ENCODE peak calls at places on chromosomes 6 and 20, in ten cellular contexts. H is tibial artery; X is hepatocyte; Q is CD4-positive, alpha-beta memory T cell; B is SJSA1; S is GM23338; Y is heart right ventricle; C is lung; T is foreskin keratinocyte; K is heart left ventricle. J is an unnamed sample.

GRCh38 chr20:5973172-5973571 is 22.7 kb downstream of the MCM8 start:
- DNase-seq in Y (no peak), Q (no peak), S (no peak), C (no peak), T (no peak), B (no peak), X (peak; percentile 38), K (no peak), H (no peak), J (no peak)

GRCh38 chr6:11317885-11318771 is 85.7 kb upstream of the NEDD9 start:
- DNase-seq in K (peak; percentile 79), T (peak; percentile 99), H (no peak), Y (peak; percentile 62), X (peak; percentile 91), C (peak; percentile 38), Q (peak; percentile 74), S (peak; percentile 19), B (peak; percentile 85), J (peak; percentile 2)

GRCh38 chr20:22728146-22728745 is 143.9 kb upstream of the FOXA2 start:
- DNase-seq in H (no peak), K (no peak), S (no peak), C (no peak), X (no peak), Y (no peak), Q (no peak), B (no peak), T (no peak), J (no peak)

GRCh38 chr20:23419995-23420901 is 1.0 kb downstream of the NAPB start:
- DNase-seq in H (peak; percentile 76), K (peak; percentile 45), X (peak; percentile 71), C (peak; percentile 45), T (peak; percentile 40), B (no peak), S (peak; percentile 20), Y (no peak), Q (peak; percentile 46), J (peak; percentile 65)

GRCh38 chr6:136181858-136182257 is 68.3 kb downstream of the MTFR2 start:
- DNase-seq in T (no peak), H (no peak), Q (no peak), X (no peak), Y (no peak), K (no peak), B (no peak), S (no peak), C (no peak), J (no peak)

GRCh38 chr20:33811763-33812672 is 870 bp downstream of the CHMP4B start:
- DNase-seq in H (peak; percentile 88), K (peak; percentile 81), S (peak; percentile 57), T (peak; percentile 58), Q (peak; percentile 9), C (peak; percentile 69), B (peak; percentile 58), Y (peak; percentile 65), X (peak; percentile 86), J (peak; percentile 58)

GRCh38 chr6:130535242-130535641 is 169.4 kb downstream of the TMEM200A start:
- DNase-seq in X (no peak), H (no peak), S (no peak), C (no peak), Q (no peak), T (peak; percentile 83), B (no peak), Y (no peak), K (no peak), J (no peak)

GRCh38 chr6:41122373-41122772 is 31.8 kb downstream of the TREML1 start:
- DNase-seq in B (no peak), T (no peak), C (no peak), H (no peak), X (no peak), Q (no peak), K (no peak), S (no peak), Y (no peak), J (no peak)

GRCh38 chr6:28335040-28335563 is 846 bp downstream of the ZSCAN31 start:
- DNase-seq in K (no peak), S (no peak), Y (no peak), B (no peak), H (no peak), C (no peak), T (no peak), X (no peak), Q (no peak), J (no peak)

GRCh38 chr6:170024940-170025339 is 265.9 kb downstream of the DLL1 start:
- DNase-seq in H (peak; percentile 25), S (no peak), Q (no peak), Y (peak; percentile 42), X (peak; percentile 80), C (no peak), K (peak; percentile 80), T (no peak), B (no peak), J (no peak)

GRCh38 chr6:134523903-134524302 is 206.0 kb upstream of the SGK1 start:
- DNase-seq in H (no peak), T (peak; percentile 72), Q (no peak), X (no peak), C (no peak), S (no peak), B (no peak), Y (no peak), K (no peak), J (peak; percentile 26)

GRCh38 chr6:154404791-154405400 is 48.3 kb upstream of the IPCEF1 start:
- DNase-seq in Y (no peak), H (no peak), X (no peak), B (no peak), C (no peak), K (no peak), T (no peak), Q (no peak), S (no peak), J (no peak)

GRCh38 chr20:4886771-4887527 is 114.4 kb downstream of the SLC23A2 start:
- DNase-seq in K (no peak), S (no peak), T (no peak), H (no peak), Y (no peak), C (no peak), B (no peak), X (no peak), Q (no peak), J (no peak)

GRCh38 chr6:53728570-53729194 is 63.1 kb upstream of the KLHL31 start:
- DNase-seq in S (peak; percentile 79), H (no peak), Y (peak; percentile 38), C (no peak), Q (peak; percentile 31), K (peak; percentile 45), X (peak; percentile 80), T (no peak), B (peak; percentile 68), J (peak; percentile 55)

GRCh38 chr6:146847426-146847825 is 248.7 kb downstream of the ADGB start:
- DNase-seq in B (no peak), T (no peak), S (no peak), H (no peak), Y (no peak), C (no peak), Q (no peak), X (no peak), K (no peak), J (no peak)

GRCh38 chr6:131210469-131210868 is 75.2 kb downstream of the AKAP7 start:
- DNase-seq in H (no peak), S (no peak), B (no peak), Y (no peak), Q (no peak), X (no peak), C (no peak), T (no peak), K (no peak), J (no peak)

GRCh38 chr6:167965602-167966539 is 31.6 kb upstream of the KIF25 start:
- DNase-seq in Q (no peak), Y (peak; percentile 36), T (no peak), C (no peak), B (no peak), X (no peak), K (peak; percentile 44), S (no peak), H (no peak), J (no peak)

DNA sequence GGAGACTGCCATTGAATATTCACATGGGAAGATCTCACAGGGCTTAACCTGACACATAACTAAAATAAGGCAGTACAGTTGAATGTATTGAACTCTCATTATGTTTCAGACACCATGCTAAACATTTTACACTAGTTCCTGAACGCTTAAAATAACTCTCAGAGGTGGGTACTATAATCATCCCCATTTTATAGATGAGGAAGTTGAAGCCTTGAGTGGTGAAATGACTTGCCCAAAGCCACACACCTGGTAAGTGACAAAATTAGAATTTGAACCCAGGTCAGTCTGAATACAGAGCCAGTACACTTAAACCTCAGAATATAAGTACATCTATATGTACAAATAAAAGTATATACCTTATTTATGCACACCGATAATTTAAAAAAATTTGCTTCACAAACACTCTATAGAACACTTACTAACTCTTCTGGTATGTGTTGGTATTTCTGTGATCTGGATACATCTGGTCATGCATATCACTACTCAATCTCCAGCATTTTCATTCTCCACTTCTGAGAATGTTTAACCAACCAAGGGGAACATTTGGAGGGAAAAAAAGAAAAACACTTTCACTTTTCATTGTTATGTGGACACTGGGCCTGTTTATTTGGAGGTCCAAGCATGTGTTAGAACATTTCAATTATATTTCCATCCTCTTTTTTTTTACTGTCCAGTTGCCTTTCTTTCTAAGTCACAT is 4.6 kb upstream of the BICRAL start:
- DNase-seq in S (no peak), Y (no peak), B (no peak), X (no peak), T (no peak), Q (no peak), C (no peak), K (no peak), H (no peak), J (no peak)
- H3K4me1 ChIP-seq in S (peaks cover 5% of the 10 kb centered on the region), Y (peaks cover 9% of the 10 kb centered on the region), B (peaks cover 23% of the 10 kb centered on the region), X (peaks cover 13% of the 10 kb centered on the region), T (peaks cover 15% of the 10 kb centered on the region), Q (peaks cover 88% of the 10 kb centered on the region), C (peaks cover 4% of the 10 kb centered on the region), K (no peaks in the 10 kb centered on the region), H (peaks cover 9% of the 10 kb centered on the region), J (peaks cover 68% of the 10 kb centered on the region)

DNA sequence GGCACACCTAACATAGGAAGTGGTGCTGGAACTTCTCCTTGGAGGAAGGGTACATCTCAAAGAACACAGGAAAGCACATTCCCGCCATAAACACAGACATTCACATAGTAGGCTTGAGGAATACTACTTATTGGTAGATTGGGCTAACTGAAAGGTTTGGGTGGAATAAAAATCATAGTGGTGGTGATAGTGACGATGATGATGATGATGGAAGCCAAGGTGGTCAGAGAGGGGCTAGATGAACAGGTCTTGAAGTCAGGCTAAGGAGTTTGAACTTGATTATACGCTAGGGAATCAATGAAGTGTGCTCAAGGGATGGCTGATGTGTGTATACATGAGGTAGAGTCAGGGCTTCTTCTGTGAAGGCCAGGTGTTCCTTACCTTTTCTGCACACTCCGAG is 12.0 kb upstream of the PLEKHG1 start:
- DNase-seq in K (no peak), H (no peak), Y (no peak), Q (no peak), B (no peak), T (no peak), C (no peak), X (no peak), S (no peak), J (no peak)
- H3K4me1 ChIP-seq in K (no peaks in the 10 kb centered on the region), H (no peaks in the 10 kb centered on the region), Y (no peaks in the 10 kb centered on the region), Q (no peaks in the 10 kb centered on the region), B (no peaks in the 10 kb centered on the region), T (peaks cover 7% of the 10 kb centered on the region), C (no peaks in the 10 kb centered on the region), X (peaks cover 6% of the 10 kb centered on the region), S (no peaks in the 10 kb centered on the region), J (no peaks in the 10 kb centered on the region)

GRCh38 chr6:34135541-34135940 is 10.3 kb downstream of the GRM4 start:
- DNase-seq in B (no peak), S (no peak), Y (no peak), Q (no peak), K (no peak), H (no peak), X (no peak), T (no peak), C (no peak), J (no peak)
- H3K4me1 ChIP-seq in B (no peaks in the 10 kb centered on the region), S (peaks cover 73% of the 10 kb centered on the region), Y (no peaks in the 10 kb centered on the region), Q (no peaks in the 10 kb centered on the region), K (no peaks in the 10 kb centered on the region), H (no peaks in the 10 kb centered on the region), X (no peaks in the 10 kb centered on the region), T (no peaks in the 10 kb centered on the region), C (no peaks in the 10 kb centered on the region), J (no peaks in the 10 kb centered on the region)

GRCh38 chr6:122702846-122703245 is 76.7 kb upstream of the FABP7 start:
- DNase-seq in T (no peak), S (no peak), B (no peak), K (no peak), Q (no peak), C (no peak), H (no peak), Y (no peak), X (no peak), J (no peak)
- H3K4me1 ChIP-seq in T (no peaks in the 10 kb centered on the region), S (peaks cover 8% of the 10 kb centered on the region), B (no peaks in the 10 kb centered on the region), K (no peaks in the 10 kb centered on the region), Q (no peaks in the 10 kb centered on the region), C (no peaks in the 10 kb centered on the region), H (no peaks in the 10 kb centered on the region), Y (no peaks in the 10 kb centered on the region), X (no peaks in the 10 kb centered on the region), J (no peaks in the 10 kb centered on the region)